ENCODE peak calls at places on chromosomes 11 and 22, in six cellular contexts. K is HEK293T, I is HepG2, V is A549, E is K562, B is GM12878. D is an unnamed sample.

GRCh38 chr22:46974077-46974476 is 211.6 kb downstream of the TBC1D22A start:
- DNase-seq in B (no peak), K (no peak), V (no peak), I (no peak), E (no peak), D (no peak)

GRCh38 chr22:17972385-17973181 is 51.8 kb downstream of the MICAL3 start:
- DNase-seq in E (no peak), B (no peak), V (peak; percentile 82), I (peak; percentile 84), K (no peak), D (peak; percentile 85)

GRCh38 chr11:16194566-16194965 is 161.8 kb downstream of the SOX6 start:
- DNase-seq in E (no peak), K (no peak), B (no peak), I (no peak), V (no peak), D (peak; percentile 11)

GRCh38 chr11:128796275-128796674 is 70.8 kb downstream of the KCNJ1 start:
- DNase-seq in V (no peak), K (no peak), E (no peak), I (no peak), B (peak; percentile 43), D (peak; percentile 79)

GRCh38 chr22:39428597-39429071 is 28.2 kb upstream of the MGAT3 start:
- DNase-seq in K (no peak), V (no peak), E (peak; percentile 40), B (no peak), I (no peak), D (no peak)

GRCh38 chr22:38196791-38197429 is 4.9 kb upstream of the MAFF start:
- DNase-seq in B (no peak), V (no peak), I (no peak), K (no peak), E (no peak), D (no peak)

GRCh38 chr22:35498446-35498845 is 42.2 kb upstream of the RASD2 start:
- DNase-seq in V (no peak), B (no peak), I (no peak), K (no peak), E (no peak), D (no peak)

GRCh38 chr11:14499178-14499559 is 442 bp downstream of the COPB1 start:
- DNase-seq in K (no peak), E (no peak), V (peak; percentile 19), B (no peak), I (peak; percentile 12), D (peak; percentile 10)

GRCh38 chr11:133162228-133162627 is 370.1 kb downstream of the OPCML start:
- DNase-seq in I (no peak), B (no peak), K (no peak), E (no peak), V (no peak), D (no peak)

GRCh38 chr11:82731691-82732277 is 1.9 kb downstream of the FAM181B start:
- DNase-seq in V (no peak), E (no peak), K (no peak), I (no peak), B (no peak), D (no peak)

GRCh38 chr11:114061053-114062049 is 1.8 kb downstream of the ZBTB16 start:
- DNase-seq in I (no peak), K (peak; percentile 33), E (peak; percentile 33), V (no peak), B (no peak), D (no peak)

GRCh38 chr11:132821027-132821426 is 711.3 kb downstream of the OPCML start:
- DNase-seq in V (no peak), B (no peak), I (no peak), K (no peak), E (no peak), D (peak; percentile 43)

GRCh38 chr22:31140746-31141145 is 438 bp upstream of the PLA2G3 start:
- DNase-seq in V (no peak), B (no peak), E (no peak), I (no peak), K (no peak), D (no peak)
- TF ChIP-seq BHLHE40 in V (no peak), B (no peak), E (no peak), I (no peak), K (no peak), D (no peak)

GRCh38 chr11:74672332-74672955 is 58.8 kb downstream of the CHRDL2 start:
- DNase-seq in B (no peak), V (peak; percentile 21), K (no peak), E (peak; percentile 11), I (no peak), D (no peak)
- TF ChIP-seq BHLHE40 in B (no peak), V (no peak), K (no peak), E (no peak), I (no peak), D (no peak)

GRCh38 chr11:64663656-64664055 is 59.3 kb downstream of the NRXN2 start:
- DNase-seq in K (no peak), B (no peak), V (no peak), I (no peak), E (no peak), D (no peak)
- TF ChIP-seq BHLHE40 in K (no peak), B (no peak), V (no peak), I (no peak), E (no peak), D (no peak)

DNA sequence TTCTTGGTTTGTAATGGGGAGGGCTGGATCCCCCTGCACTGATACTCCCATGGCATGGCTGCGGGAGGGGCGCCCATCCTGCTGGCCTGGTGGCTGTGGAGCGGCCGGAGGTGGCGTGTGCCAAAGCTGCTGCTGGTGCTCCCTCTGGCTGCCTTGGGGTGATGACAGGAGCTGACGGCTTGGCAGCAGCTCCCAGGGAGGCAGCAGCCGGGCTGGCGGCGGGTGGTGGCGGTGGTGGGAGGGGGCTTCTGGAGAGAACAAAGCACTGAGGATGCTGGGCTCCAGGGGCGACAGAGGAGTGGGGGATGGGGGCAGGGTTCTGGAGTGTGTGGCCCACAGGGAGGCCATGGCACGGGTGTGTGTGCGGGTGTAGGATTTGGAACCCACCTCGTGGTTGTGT is 11.4 kb upstream of the MPPED1 start:
- DNase-seq in V (no peak), B (no peak), E (no peak), I (no peak), K (no peak), D (no peak)
- TF ChIP-seq BHLHE40 in V (no peak), B (no peak), E (no peak), I (no peak), K (no peak), D (no peak)

D was measured in IMR-90.